ENCODE peak calls at places on chromosomes 6 and 20, in four cellular contexts. S is GM12864, L is astrocyte, A is thoracic aorta. O is an unnamed sample.

GRCh38 chr20:34916774-34917354 is 38.7 kb downstream of the GSS start:
- DNase-seq in L (no peak), A (no peak), S (no peak), O (no peak)

GRCh38 chr6:122494665-122495272 is 23.2 kb upstream of the SERINC1 start:
- DNase-seq in S (no peak), L (no peak), A (no peak), O (no peak)

GRCh38 chr6:36692220-36692619 is 5.4 kb upstream of the RAB44 start:
- DNase-seq in L (no peak), A (no peak), S (no peak), O (no peak)

GRCh38 chr6:123616942-123617341 is 19.8 kb downstream of the TRDN start:
- DNase-seq in L (no peak), S (no peak), A (no peak), O (no peak)

GRCh38 chr20:18831830-18832229 is 18.2 kb downstream of the SCP2D1 start:
- DNase-seq in L (no peak), A (no peak), S (no peak), O (no peak)

GRCh38 chr6:144460224-144461095 is 175.3 kb downstream of the UTRN start:
- DNase-seq in A (no peak), S (peak), L (no peak), O (no peak)

GRCh38 chr20:58416832-58417231 is 27.8 kb downstream of the VAPB start:
- DNase-seq in S (no peak), A (no peak), L (no peak), O (no peak)

GRCh38 chr20:62141397-62142251 is 1.6 kb downstream of the PSMA7 start:
- DNase-seq in S (no peak), L (no peak), A (no peak), O (peak)

GRCh38 chr20:36454664-36455427 is 86.5 kb upstream of the MYL9 start:
- DNase-seq in A (no peak), L (no peak), S (no peak), O (no peak)

GRCh38 chr20:44409132-44409600 is 53.7 kb downstream of the HNF4A start:
- DNase-seq in L (peak), A (no peak), S (no peak), O (peak)

GRCh38 chr6:56947931-56948330 is 7.0 kb upstream of the BEND6 start:
- DNase-seq in S (no peak), A (no peak), L (no peak), O (no peak)

GRCh38 chr6:118283759-118284158 is 264.3 kb upstream of the PLN start:
- DNase-seq in S (peak), A (no peak), L (peak), O (peak)

GRCh38 chr6:149499066-149499465 is 14.3 kb upstream of the ZC3H12D start:
- DNase-seq in L (peak), S (no peak), A (no peak), O (peak)

GRCh38 chr6:144574796-144575195 is 289.7 kb downstream of the UTRN start:
- DNase-seq in A (no peak), L (no peak), S (no peak), O (no peak)

GRCh38 chr20:20465259-20465658 is 97.4 kb downstream of the INSM1 start:
- DNase-seq in S (no peak), L (no peak), A (no peak), O (no peak)

GRCh38 chr6:168113226-168113625 is 34.2 kb upstream of the FRMD1 start:
- DNase-seq in A (no peak), L (no peak), S (no peak), O (no peak)

GRCh38 chr6:158016571-158017383 is 35.1 kb downstream of the SYNJ2 start:
- DNase-seq in S (no peak), L (peak), A (no peak), O (no peak)

GRCh38 chr6:10302566-10303235 is 112.2 kb downstream of the TFAP2A start:
- DNase-seq in L (no peak), A (no peak), S (no peak), O (no peak)

GRCh38 chr20:63328716-63329275 is 32.4 kb downstream of the CHRNA4 start:
- DNase-seq in A (no peak), S (no peak), L (no peak), O (no peak)

GRCh38 chr20:59006864-59007757 is at the start of gene CTSZ:
- DNase-seq in L (no peak), A (no peak), S (no peak), O (peak)

GRCh38 chr6:91573826-91574416 is 987.0 kb upstream of the MAP3K7 start:
- DNase-seq in S (no peak), L (no peak), A (no peak), O (no peak)

GRCh38 chr6:97304701-97305100 is 21.7 kb upstream of the MMS22L start:
- DNase-seq in A (no peak), L (no peak), S (no peak), O (no peak)

GRCh38 chr6:15962449-15962764 is 166.5 kb upstream of the MYLIP start:
- DNase-seq in L (peak), S (peak), A (no peak), O (peak)

GRCh38 chr6:1625352-1625773 is 15.6 kb downstream of the FOXC1 start:
- DNase-seq in S (no peak), A (no peak), L (no peak), O (peak)

GRCh38 chr20:8518878-8519277 is 386.8 kb downstream of the PLCB1 start:
- DNase-seq in A (no peak), S (no peak), L (no peak), O (no peak)

GRCh38 chr6:1659816-1660215 is 50.1 kb downstream of the FOXC1 start:
- DNase-seq in L (no peak), A (no peak), S (no peak), O (no peak)

GRCh38 chr6:89888138-89888514 is 6.1 kb upstream of the GJA10 start:
- DNase-seq in A (no peak), S (no peak), L (no peak), O (no peak)

GRCh38 chr20:38148328-38149102 is 16.6 kb downstream of the TGM2 start:
- DNase-seq in A (no peak), L (no peak), S (no peak), O (no peak)

GRCh38 chr6:38080889-38081288 is 261.4 kb downstream of the ZFAND3 start:
- DNase-seq in S (no peak), L (peak), A (no peak), O (peak)

DNA sequence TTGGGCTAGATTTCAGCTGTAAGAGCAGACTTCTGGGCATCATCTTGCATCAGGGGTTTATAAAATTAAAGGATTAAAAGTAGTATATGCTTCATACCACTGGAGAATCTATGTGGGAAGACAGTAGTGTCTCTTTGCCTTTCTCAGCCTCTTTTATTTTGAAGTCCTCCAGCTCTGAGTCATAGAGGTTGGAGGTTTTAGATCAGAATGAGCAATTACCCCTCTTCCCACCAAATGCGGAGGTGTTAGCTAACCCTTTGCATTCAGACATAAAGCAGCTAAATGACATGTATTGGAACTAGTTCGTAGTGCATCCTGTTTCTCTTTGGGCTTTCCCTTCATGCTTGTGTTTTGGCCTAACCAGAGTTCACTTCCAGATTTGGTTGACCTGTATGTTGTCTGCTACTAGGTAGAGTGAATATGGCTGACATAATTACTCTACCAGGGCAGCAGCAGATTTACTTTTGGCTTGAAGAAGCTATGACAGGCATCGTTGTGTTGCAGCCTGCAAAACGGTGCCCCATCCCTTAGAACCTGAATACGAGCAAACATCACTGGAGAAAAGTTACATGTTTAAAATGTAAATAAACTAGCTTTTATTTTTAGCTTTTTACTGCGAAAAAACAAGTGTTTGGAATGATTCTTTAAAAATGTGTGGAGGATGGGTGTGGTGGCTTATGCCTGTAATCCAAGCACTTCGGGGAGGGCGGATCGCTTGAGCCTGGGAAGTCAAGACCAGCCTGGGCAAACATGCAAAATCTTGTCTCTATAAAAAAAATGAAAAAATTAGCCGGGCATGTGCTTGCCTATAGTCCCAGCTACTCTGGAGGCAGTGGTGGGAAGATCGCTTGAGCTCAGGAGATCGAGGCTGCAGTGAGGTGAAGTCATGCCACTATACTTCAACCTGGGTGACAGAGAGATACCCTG is 82.2 kb downstream of the MYO6 start:
- DNase-seq in S (peak), A (no peak), L (peak), O (peak)
- H3K4me3 ChIP-seq in S (no peak), A (no peak), L (no peak), O (no peak)

GRCh38 chr6:31401403-31401802 is 2.0 kb upstream of the MICA start:
- DNase-seq in L (peak), S (no peak), A (no peak), O (peak)
- TF ChIP-seq CTCF in L (no peak), S (no peak), A (no peak), O (no peak)

GRCh38 chr6:26319405-26320128 is 45.4 kb upstream of the BTN3A2 start:
- DNase-seq in S (no peak), L (no peak), A (no peak), O (no peak)
- H3K4me3 ChIP-seq in S (no peak), L (no peak), A (no peak), O (no peak)

GRCh38 chr6:3058957-3059356 is 9.3 kb upstream of the RIPK1 start:
- DNase-seq in A (no peak), S (no peak), L (no peak), O (no peak)

GRCh38 chr6:3068329-3069223 is at the start of gene RIPK1:
- DNase-seq in S (peak), L (peak), A (peak), O (peak)

GRCh38 chr6:3061501-3061941 is 6.8 kb upstream of the RIPK1 start:
- DNase-seq in S (no peak), A (no peak), L (peak), O (peak)

DNA sequence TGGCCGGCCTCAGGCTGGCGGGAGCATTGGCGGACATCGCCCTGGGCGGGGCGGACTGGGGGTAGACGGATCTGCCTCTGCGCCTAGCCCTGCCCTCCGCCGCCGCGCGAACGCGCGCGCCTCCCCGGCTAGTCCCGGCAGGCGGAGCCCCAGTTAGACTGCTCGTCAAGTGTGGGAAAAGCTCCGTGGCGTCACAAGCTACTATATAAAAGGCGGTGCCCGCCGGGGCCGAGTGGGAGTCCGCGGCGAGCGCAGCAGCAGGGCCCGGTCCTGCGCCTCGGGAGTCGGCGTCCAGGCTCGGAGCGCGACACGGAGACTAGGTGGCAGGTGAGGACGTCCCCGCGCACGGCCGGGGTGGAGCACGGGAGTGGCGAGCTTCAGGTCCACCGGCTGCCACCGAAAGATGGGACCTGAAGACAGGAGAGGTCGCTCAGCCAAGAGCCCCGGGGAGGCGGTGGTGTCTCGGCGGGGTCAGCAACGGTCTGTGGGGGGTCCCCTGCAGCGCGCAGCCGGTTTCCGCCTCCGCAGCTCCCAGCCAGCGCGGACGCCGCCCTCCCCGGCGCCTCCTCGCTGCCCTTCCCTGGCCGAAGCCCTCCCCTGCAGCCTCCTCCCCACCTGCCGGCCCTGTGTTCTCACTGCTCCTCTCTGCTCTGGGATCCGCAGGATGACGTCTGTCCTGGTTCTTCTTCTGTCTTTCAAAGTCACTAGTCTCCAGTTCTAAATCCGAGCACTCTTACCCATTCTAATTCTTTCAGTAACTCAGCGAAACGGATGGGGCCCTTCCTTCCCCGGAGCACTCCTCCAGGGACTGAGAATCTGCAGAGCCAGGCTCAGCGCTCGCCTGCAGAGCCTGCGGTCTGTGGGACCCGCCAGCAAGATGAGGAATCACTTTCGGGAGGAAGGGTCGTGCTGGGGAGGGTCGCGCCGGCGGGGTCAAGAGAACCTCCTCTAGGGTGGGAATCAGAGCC is 4.3 kb upstream of the RIPK1 start:
- DNase-seq in A (peak), L (peak), S (peak), O (peak)
- TF ChIP-seq CTCF in A (no peak), L (no peak), S (no peak), O (peak)

DNA sequence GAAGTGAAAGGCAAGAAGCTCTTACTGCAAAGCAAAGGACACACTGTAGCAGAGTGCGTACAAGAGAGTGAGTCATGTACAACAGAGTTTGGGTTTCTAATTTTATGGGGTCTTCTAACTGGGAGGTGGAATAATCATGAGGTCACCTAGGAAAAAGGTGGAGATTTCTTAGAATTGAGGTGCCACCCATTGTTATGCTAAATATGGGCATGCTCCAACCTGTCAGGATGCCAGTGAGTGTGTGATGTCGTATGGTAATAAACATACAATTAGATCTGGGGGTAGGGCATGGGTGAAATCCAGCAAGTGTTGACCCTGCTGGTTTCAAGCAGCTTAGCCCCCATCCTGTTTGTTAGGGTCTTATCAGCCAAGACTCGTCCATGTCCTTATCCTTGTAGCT is 46.6 kb downstream of the OR2B6 start:
- DNase-seq in S (no peak), L (no peak), A (no peak), O (no peak)
- H3K4me3 ChIP-seq in S (no peak), L (no peak), A (no peak), O (no peak)

DNA sequence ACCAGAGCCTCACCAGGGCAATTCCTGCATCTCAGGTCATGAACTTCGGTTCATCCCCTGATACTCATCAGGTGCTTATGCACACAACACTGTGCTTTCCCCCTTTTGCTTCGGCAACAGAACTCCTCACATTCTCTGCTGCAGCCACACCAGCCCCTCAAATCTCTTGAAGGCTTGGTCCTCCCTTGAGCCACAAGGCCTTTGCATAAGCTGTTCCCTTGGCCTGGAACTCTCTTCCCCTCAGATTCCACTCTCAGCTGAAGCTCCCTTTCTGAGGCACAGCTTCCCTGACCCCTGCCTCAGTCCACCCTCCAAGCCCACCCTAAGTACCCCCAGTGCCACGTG is 76.4 kb downstream of the NOL4L start:
- DNase-seq in S (no peak), A (no peak), L (no peak), O (no peak)
- TF ChIP-seq CTCF in S (no peak), A (no peak), L (no peak), O (no peak)

GRCh38 chr6:25006075-25006474 is 70.3 kb upstream of the RIPOR2 start:
- DNase-seq in L (no peak), S (no peak), A (no peak), O (no peak)

GRCh38 chr6:25005010-25005409 is 69.2 kb upstream of the RIPOR2 start:
- DNase-seq in S (no peak), A (no peak), L (no peak), O (no peak)

GRCh38 chr6:25007269-25007699 is 71.5 kb upstream of the RIPOR2 start:
- DNase-seq in L (no peak), A (no peak), S (no peak), O (no peak)

GRCh38 chr6:25008707-25009106 is 72.9 kb upstream of the RIPOR2 start:
- DNase-seq in A (no peak), S (no peak), L (no peak), O (no peak)

GRCh38 chr6:25006565-25007001 is 70.8 kb upstream of the RIPOR2 start:
- DNase-seq in A (peak), S (no peak), L (no peak), O (peak)
- H3K4me3 ChIP-seq in A (no peak), S (no peak), L (no peak), O (no peak)

DNA sequence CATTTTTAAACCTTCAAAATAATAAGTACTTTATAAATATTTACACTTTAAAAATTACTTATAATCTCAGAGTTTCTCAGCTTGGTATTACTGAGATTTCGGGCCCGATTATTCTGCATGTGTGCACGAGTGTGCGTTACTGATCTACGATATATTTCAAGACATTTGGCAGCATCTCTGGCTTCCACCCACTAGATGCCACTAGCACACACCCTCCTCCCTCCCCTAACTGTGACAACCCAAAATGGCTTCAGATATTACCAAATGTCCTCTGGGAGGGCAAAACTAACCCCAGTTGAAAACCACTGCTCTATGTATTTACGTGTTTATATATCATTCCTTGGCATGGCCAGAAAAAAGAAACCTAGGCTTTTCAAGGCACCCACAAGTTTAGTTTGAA is 95.9 kb downstream of the FYN start:
- DNase-seq in S (no peak), L (no peak), A (no peak), O (no peak)
- TF ChIP-seq CTCF in S (peak), L (no peak), A (no peak), O (no peak)

O was measured in fibroblast of the aortic adventitia.